ENCODE peak calls at places on chromosome 4, in five cellular contexts. J, X, N, V and D are unnamed samples. For H3K4me1, the result is how much of the 10 kb centered on the place peaks cover.

GRCh38 chr4:25823632-25824031 is 39.2 kb downstream of the SEL1L3 start:
- DNase-seq in J (no peak), X (no peak), N (no peak), V (no peak), D (no peak)

GRCh38 chr4:139557506-139558110 is 1.6 kb upstream of the SETD7 start:
- DNase-seq in J (no peak), X (no peak), N (no peak), V (no peak), D (no peak)

GRCh38 chr4:80413096-80413495 is 77.6 kb downstream of the CFAP299 start:
- DNase-seq in J (no peak), X (no peak), N (no peak), V (no peak), D (no peak)

GRCh38 chr4:21077967-21078366 is 377.7 kb downstream of the PACRGL start:
- DNase-seq in J (no peak), X (no peak), N (no peak), V (no peak), D (no peak)

GRCh38 chr4:185995665-185996064 is 73.3 kb upstream of the TLR3 start:
- DNase-seq in J (no peak), X (no peak), N (no peak), V (no peak), D (no peak)

GRCh38 chr4:62077406-62077805 is 877.3 kb downstream of the ADGRL3 start:
- DNase-seq in J (no peak), X (no peak), N (no peak), V (no peak), D (no peak)

GRCh38 chr4:26028793-26029511 is 114.9 kb downstream of the SMIM20 start:
- DNase-seq in J (no peak), X (peak), N (peak), V (peak), D (no peak)

GRCh38 chr4:72084587-72085011 is 52.8 kb downstream of the NPFFR2 start:
- DNase-seq in J (no peak), X (no peak), N (no peak), V (no peak), D (no peak)

GRCh38 chr4:73098713-73099112 is 29.2 kb upstream of the COX18 start:
- DNase-seq in J (no peak), X (no peak), N (no peak), V (no peak), D (no peak)

GRCh38 chr4:1277667-1278335 is 11.9 kb upstream of the MAEA start:
- DNase-seq in J (no peak), X (no peak), N (no peak), V (peak), D (peak)

GRCh38 chr4:38538517-38538916 is 125.5 kb upstream of the KLF3 start:
- DNase-seq in J (no peak), X (no peak), N (no peak), V (no peak), D (no peak)

GRCh38 chr4:129344058-129344457 is 248.1 kb downstream of the C4orf33 start:
- DNase-seq in J (peak), X (peak), N (peak), V (no peak), D (no peak)

GRCh38 chr4:160202802-160203201 is 1099.9 kb downstream of the RAPGEF2 start:
- DNase-seq in J (no peak), X (no peak), N (no peak), V (no peak), D (no peak)

GRCh38 chr4:78213218-78213617 is 156.1 kb downstream of the FRAS1 start:
- DNase-seq in J (no peak), X (peak), N (no peak), V (no peak), D (no peak)

GRCh38 chr4:48634688-48635308 is 144.7 kb downstream of the ZAR1 start:
- DNase-seq in J (no peak), X (no peak), N (no peak), V (no peak), D (no peak)

GRCh38 chr4:102868153-102868781 is 525 bp upstream of the CISD2 start:
- DNase-seq in J (no peak), X (peak), N (no peak), V (peak), D (no peak)

GRCh38 chr4:86942185-86942666 is 7.4 kb downstream of the AFF1 start:
- DNase-seq in J (no peak), X (no peak), N (peak), V (no peak), D (no peak)

GRCh38 chr4:185524888-185525863 is 10.1 kb downstream of the PDLIM3 start:
- DNase-seq in J (no peak), X (no peak), N (no peak), V (no peak), D (no peak)

GRCh38 chr4:95190751-95191436 is 357.9 kb downstream of the UNC5C start:
- DNase-seq in J (no peak), X (no peak), N (no peak), V (no peak), D (no peak)

GRCh38 chr4:17797808-17798207 is 12.7 kb downstream of the DCAF16 start:
- DNase-seq in J (no peak), X (no peak), N (no peak), V (no peak), D (no peak)

GRCh38 chr4:42234817-42235216 is 82.4 kb upstream of the BEND4 start:
- DNase-seq in J (no peak), X (no peak), N (no peak), V (no peak), D (no peak)

GRCh38 chr4:10204401-10205058 is 87.9 kb upstream of the WDR1 start:
- DNase-seq in J (no peak), X (no peak), N (no peak), V (no peak), D (no peak)

GRCh38 chr4:55038176-55038890 is 87.1 kb downstream of the KDR start:
- DNase-seq in J (no peak), X (no peak), N (no peak), V (no peak), D (no peak)

GRCh38 chr4:84985952-84986351 is 19.5 kb upstream of the WDFY3 start:
- DNase-seq in J (no peak), X (no peak), N (no peak), V (no peak), D (no peak)

GRCh38 chr4:115374621-115375020 is 261.2 kb upstream of the NDST4 start:
- DNase-seq in J (no peak), X (no peak), N (no peak), V (no peak), D (no peak)

DNA sequence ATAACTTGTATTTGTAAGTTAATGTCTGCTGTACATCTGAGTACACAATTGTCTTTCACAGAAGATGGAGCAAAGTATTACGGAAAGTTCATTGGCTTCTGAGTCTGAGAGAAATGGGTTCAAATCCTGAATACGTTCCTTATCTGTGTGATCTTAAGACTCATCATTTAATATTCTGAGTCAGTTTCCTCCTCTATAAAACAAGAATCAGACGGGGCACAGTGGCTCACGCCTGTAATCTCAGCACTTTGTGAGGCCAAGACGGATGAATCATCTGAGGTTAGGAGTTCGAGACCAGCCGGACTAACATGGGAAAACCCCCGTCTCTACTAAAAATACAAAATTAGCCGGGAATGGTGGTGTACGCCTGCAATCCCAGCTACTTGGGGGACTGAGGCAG is 57.8 kb downstream of the APBB2 start:
- DNase-seq in J (no peak), X (no peak), N (no peak), V (no peak), D (peak)
- TF ChIP-seq POLR2AphosphoS5 in J (no peak), X (no peak), N (no peak), V (no peak), D (no peak)

DNA sequence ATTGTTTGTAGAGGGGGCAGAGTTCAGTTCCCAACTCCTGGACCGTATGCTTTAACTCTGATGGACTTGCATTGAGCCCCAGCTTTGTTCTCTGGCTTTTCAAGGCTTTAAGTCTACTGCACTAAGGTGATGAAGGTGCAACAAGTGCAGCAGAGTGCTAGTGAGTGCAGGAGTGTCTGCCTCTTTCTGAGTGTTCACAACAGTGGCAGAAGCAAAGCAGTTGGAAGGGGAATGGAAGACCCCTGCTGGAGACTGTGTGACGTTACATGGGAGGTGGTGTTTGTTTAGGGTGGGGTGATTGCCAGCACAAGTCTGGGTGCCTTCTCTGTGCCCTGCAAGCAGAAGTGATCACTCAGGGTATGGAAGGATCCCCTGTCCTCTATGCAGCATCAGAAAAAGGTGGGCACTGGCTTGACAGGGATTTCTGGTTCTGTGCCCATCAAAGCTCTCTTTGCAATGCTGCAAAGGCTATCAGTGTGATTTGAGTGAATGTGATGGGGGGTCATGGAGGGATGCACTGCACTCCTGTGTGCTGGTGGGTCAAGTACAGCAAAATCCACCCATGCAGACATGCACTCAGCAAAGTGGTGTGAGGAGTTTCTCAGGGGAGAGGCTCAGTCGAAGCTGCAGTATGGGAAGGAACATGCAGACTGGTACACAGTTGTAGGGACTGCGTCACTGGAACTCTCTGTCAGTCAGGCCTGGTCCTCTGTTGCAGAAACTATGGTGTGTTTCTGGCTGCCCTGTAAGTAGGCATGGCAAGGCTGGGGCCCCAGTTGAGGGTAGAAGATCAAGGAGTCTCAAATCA is 70.9 kb upstream of the UGT2B7 start:
- DNase-seq in J (no peak), X (peak), N (peak), V (peak), D (no peak)
- H3K4me1 ChIP-seq in J (under half), X (under half), N (under half), V (under half), D (under half)

GRCh38 chr4:145557720-145558119 is 61.5 kb upstream of the MMAA start:
- DNase-seq in J (peak), X (peak), N (peak), V (peak), D (no peak)
- TF ChIP-seq POLR2AphosphoS5 in J (no peak), X (no peak), N (no peak), V (no peak), D (no peak)

DNA sequence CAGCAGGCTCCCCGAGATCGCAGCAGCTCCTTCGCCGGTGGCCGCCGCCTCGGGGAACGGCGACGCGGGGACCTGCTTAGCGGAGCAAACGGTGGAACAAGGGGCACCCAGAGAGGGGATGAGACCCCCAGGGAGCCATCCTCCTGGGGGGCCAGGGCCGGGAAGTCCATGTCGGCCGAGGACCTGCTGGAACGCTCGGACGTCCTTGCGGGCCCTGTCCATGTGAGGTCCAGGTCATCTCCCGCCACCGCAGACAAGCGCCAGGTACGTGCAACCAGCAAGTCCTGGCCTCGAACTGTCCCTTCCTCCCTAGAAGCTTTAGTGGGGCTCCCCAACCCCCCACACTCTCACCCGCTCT is 156.3 kb downstream of the SOWAHB start:
- DNase-seq in J (no peak), X (no peak), N (no peak), V (no peak), D (no peak)
- H3K4me1 ChIP-seq in J (under half), X (under half), N (under half), V (under half), D (under half)

GRCh38 chr4:8274772-8275241 is 5.3 kb downstream of the HTRA3 start:
- DNase-seq in J (no peak), X (peak), N (no peak), V (no peak), D (peak)
- TF ChIP-seq POLR2AphosphoS5 in J (no peak), X (peak), N (no peak), V (peak), D (peak)

DNA sequence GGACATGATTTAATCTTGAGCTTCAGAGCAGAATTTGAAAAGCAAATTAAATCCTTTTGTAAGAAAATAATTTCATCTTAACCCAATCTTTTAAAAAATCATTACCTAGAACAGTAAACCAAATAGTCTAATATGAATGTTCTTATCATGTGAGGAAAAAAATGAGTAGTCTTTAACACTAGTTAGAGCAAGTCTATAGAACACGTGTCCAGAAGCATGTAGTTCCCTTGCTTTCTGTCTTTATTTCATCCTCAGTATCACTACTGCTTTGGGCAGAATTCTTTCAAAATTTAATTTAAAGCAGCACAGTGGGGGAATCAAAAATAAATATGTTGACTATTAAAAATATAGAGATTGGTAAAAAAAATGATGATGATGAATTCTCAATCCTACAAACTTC is 2.1 kb downstream of the RBM47 start:
- DNase-seq in J (no peak), X (no peak), N (no peak), V (no peak), D (no peak)
- H3K4me1 ChIP-seq in J (under half), X (under half), N (under half), V (half or more), D (under half)

GRCh38 chr4:30720021-30720655 is at the start of gene PCDH7:
- DNase-seq in J (no peak), X (peak), N (no peak), V (no peak), D (no peak)

GRCh38 chr4:30722916-30723270 is 2.7 kb downstream of the PCDH7 start:
- DNase-seq in J (no peak), X (no peak), N (no peak), V (peak), D (no peak)

GRCh38 chr4:30720656-30721352 is 635 bp downstream of the PCDH7 start:
- DNase-seq in J (no peak), X (peak), N (no peak), V (peak), D (no peak)

GRCh38 chr4:30722092-30722915 is 2.1 kb downstream of the PCDH7 start:
- DNase-seq in J (no peak), X (no peak), N (no peak), V (peak), D (no peak)

DNA sequence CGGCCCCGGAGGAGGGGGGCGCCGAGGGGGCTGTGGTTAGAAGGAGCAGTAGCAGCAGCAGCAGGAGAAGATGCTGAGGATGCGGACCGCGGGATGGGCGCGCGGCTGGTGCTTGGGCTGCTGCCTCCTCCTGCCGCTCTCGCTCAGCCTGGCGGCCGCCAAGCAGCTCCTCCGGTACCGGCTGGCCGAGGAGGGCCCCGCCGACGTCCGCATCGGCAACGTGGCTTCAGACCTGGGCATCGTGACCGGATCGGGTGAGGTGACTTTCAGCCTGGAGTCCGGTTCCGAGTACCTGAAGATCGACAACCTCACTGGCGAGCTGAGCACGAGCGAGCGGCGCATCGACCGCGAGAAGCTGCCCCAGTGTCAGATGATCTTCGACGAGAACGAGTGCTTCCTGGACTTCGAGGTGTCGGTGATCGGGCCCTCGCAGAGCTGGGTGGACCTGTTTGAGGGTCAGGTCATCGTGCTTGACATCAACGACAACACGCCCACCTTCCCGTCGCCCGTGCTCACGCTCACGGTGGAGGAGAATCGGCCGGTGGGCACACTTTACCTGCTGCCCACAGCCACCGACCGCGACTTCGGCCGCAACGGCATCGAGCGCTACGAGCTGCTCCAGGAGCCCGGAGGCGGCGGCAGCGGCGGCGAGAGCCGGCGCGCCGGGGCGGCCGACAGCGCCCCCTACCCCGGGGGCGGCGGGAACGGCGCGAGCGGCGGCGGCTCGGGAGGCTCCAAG is 1.4 kb downstream of the PCDH7 start:
- DNase-seq in J (no peak), X (peak), N (no peak), V (no peak), D (no peak)
- TF ChIP-seq POLR2AphosphoS5 in J (no peak), X (no peak), N (no peak), V (peak), D (no peak)